ENCODE peak calls at places on chromosomes 6 and 20, in seven cellular contexts. L is type B pancreatic cell; Y is choroid plexus epithelial cell; S is body of pancreas; C is nephron progenitor cell; T is ascending aorta; U is CD8-positive, alpha-beta T cell. N is an unnamed sample.

GRCh38 chr6:44090465-44090864 is 36.8 kb downstream of the MRPL14 start:
- DNase-seq in S (no peak), T (no peak), C (no peak), Y (no peak), U (no peak), L (no peak), N (no peak)

GRCh38 chr6:43952746-43953145 is 174.5 kb downstream of the MRPL14 start:
- DNase-seq in L (no peak), S (peak), U (no peak), Y (peak), C (no peak), T (no peak), N (no peak)

GRCh38 chr20:38842558-38842981 is 37.1 kb downstream of the PPP1R16B start:
- DNase-seq in U (no peak), S (no peak), T (no peak), C (no peak), L (no peak), Y (no peak), N (no peak)

GRCh38 chr6:34982424-34982852 is 93.4 kb downstream of the ANKS1A start:
- DNase-seq in T (no peak), Y (peak), L (no peak), C (no peak), S (no peak), U (no peak), N (peak)

GRCh38 chr6:32689531-32690505 is 23.4 kb upstream of the HLA-DQB1 start:
- DNase-seq in C (no peak), L (no peak), U (no peak), S (no peak), T (no peak), Y (peak), N (no peak)

GRCh38 chr6:139732451-139732850 is 358.0 kb upstream of the CITED2 start:
- DNase-seq in Y (peak), C (no peak), T (no peak), L (no peak), S (no peak), U (no peak), N (no peak)

GRCh38 chr6:100370265-100370664 is 94.5 kb downstream of the SIM1 start:
- DNase-seq in S (no peak), C (no peak), T (no peak), U (no peak), Y (peak), L (no peak), N (peak)

GRCh38 chr6:133724726-133725125 is 164.2 kb upstream of the TCF21 start:
- DNase-seq in S (no peak), Y (peak), C (no peak), U (no peak), L (no peak), T (no peak), N (peak)

GRCh38 chr20:40323411-40323810 is 365.6 kb downstream of the MAFB start:
- DNase-seq in L (no peak), Y (peak), T (no peak), C (no peak), S (no peak), U (no peak), N (peak)

GRCh38 chr20:7161690-7162089 is 394.2 kb downstream of the BMP2 start:
- DNase-seq in L (no peak), C (no peak), S (no peak), T (no peak), U (no peak), Y (peak), N (peak)

GRCh38 chr6:73774311-73774766 is 78.3 kb downstream of the CD109 start:
- DNase-seq in C (no peak), Y (peak), T (no peak), L (no peak), S (no peak), U (no peak), N (peak)

GRCh38 chr20:24914388-24915241 is 34.5 kb upstream of the CST7 start:
- DNase-seq in L (peak), U (no peak), C (no peak), Y (no peak), T (no peak), S (no peak), N (no peak)

GRCh38 chr6:109174911-109175310 is 79.6 kb downstream of the CEP57L1 start:
- DNase-seq in C (no peak), U (no peak), L (no peak), S (no peak), T (no peak), Y (peak), N (no peak)

GRCh38 chr6:41042167-41042566 is at the start of gene TSPO2:
- DNase-seq in L (no peak), C (no peak), T (no peak), Y (no peak), U (no peak), S (no peak), N (no peak)

GRCh38 chr20:59668926-59669325 is 64.6 kb downstream of the PHACTR3 start:
- DNase-seq in T (no peak), C (no peak), Y (no peak), U (no peak), S (no peak), L (no peak), N (no peak)

GRCh38 chr6:38172739-38173415 is 353.4 kb downstream of the ZFAND3 start:
- DNase-seq in C (no peak), T (no peak), U (no peak), S (no peak), Y (no peak), L (no peak), N (no peak)

GRCh38 chr6:28296520-28297060 is 15.2 kb downstream of the PGBD1 start:
- DNase-seq in C (no peak), L (no peak), T (no peak), U (no peak), S (no peak), Y (no peak), N (no peak)

GRCh38 chr6:24205020-24205492 is 79.0 kb downstream of the NRSN1 start:
- DNase-seq in T (no peak), Y (peak), S (no peak), L (no peak), U (no peak), C (peak), N (peak)

GRCh38 chr20:48703107-48703506 is 124.7 kb downstream of the PREX1 start:
- DNase-seq in L (no peak), Y (no peak), C (no peak), T (peak), S (no peak), U (no peak), N (no peak)

GRCh38 chr20:44083220-44083933 is 103.6 kb downstream of the JPH2 start:
- DNase-seq in S (no peak), C (no peak), L (no peak), U (no peak), Y (peak), T (peak), N (no peak)

GRCh38 chr20:59784365-59785117 is 148.9 kb downstream of the SYCP2 start:
- DNase-seq in S (no peak), T (no peak), C (no peak), Y (no peak), L (no peak), U (no peak), N (no peak)

GRCh38 chr6:135600086-135600702 is 102.7 kb upstream of the AHI1 start:
- DNase-seq in U (no peak), C (no peak), L (no peak), S (no peak), T (no peak), Y (no peak), N (peak)

GRCh38 chr20:33554914-33555420 is 65.1 kb downstream of the CBFA2T2 start:
- DNase-seq in U (no peak), Y (peak), L (no peak), C (no peak), S (no peak), T (no peak), N (peak)

GRCh38 chr6:105275542-105275941 is 95.7 kb upstream of the POPDC3 start:
- DNase-seq in U (no peak), S (no peak), T (no peak), L (no peak), Y (no peak), C (no peak), N (no peak)

GRCh38 chr20:17161661-17162410 is 65.0 kb upstream of the PCSK2 start:
- DNase-seq in Y (no peak), T (no peak), S (no peak), L (no peak), U (no peak), C (no peak), N (peak)

GRCh38 chr20:58457083-58457680 is 58.0 kb downstream of the APCDD1L start:
- DNase-seq in S (no peak), C (no peak), L (no peak), Y (peak), U (no peak), T (no peak), N (no peak)

GRCh38 chr20:42775037-42775436 is 414.7 kb downstream of the PTPRT start:
- DNase-seq in L (no peak), Y (no peak), T (no peak), S (no peak), C (no peak), U (no peak), N (no peak)

GRCh38 chr6:2103644-2104523 is 141.5 kb downstream of the GMDS start:
- DNase-seq in U (no peak), C (no peak), S (no peak), Y (peak), L (no peak), T (peak), N (peak)

GRCh38 chr6:87366428-87366827 is 21.8 kb downstream of the C6orf163 start:
- DNase-seq in U (no peak), S (no peak), T (no peak), C (no peak), Y (no peak), L (no peak), N (no peak)

GRCh38 chr6:143965503-143966171 is 42.4 kb downstream of the PLAGL1 start:
- DNase-seq in T (no peak), Y (peak), S (no peak), C (no peak), U (no peak), L (no peak), N (no peak)

GRCh38 chr20:24983896-24984295 is 8.7 kb downstream of the APMAP start:
- DNase-seq in Y (no peak), U (no peak), L (peak), S (no peak), T (peak), C (no peak), N (no peak)

GRCh38 chr6:125808591-125808990 is 17.8 kb downstream of the NCOA7 start:
- DNase-seq in U (no peak), C (no peak), L (no peak), Y (no peak), S (no peak), T (no peak), N (no peak)

GRCh38 chr6:68473433-68474210 is 161.5 kb upstream of the ADGRB3 start:
- DNase-seq in T (no peak), S (no peak), L (no peak), Y (peak), C (no peak), U (no peak), N (peak)

GRCh38 chr20:32344835-32345506 is 13.2 kb upstream of the ASXL1 start:
- DNase-seq in T (no peak), C (no peak), L (no peak), U (no peak), Y (no peak), S (no peak), N (peak)

GRCh38 chr6:157528931-157529653 is 148.1 kb downstream of the ZDHHC14 start:
- DNase-seq in S (no peak), C (peak), Y (peak), U (no peak), T (no peak), L (no peak), N (peak)

GRCh38 chr6:30071858-30072257 is 3.7 kb downstream of the RNF39 start:
- DNase-seq in L (no peak), C (no peak), S (no peak), T (no peak), Y (no peak), U (no peak), N (no peak)
- TF ChIP-seq CTCF in L (no peak), C (no peak), S (no peak), T (no peak), Y (no peak), U (no peak), N (no peak)

GRCh38 chr20:53040678-53041674 is 68.8 kb downstream of the TSHZ2 start:
- DNase-seq in U (no peak), Y (no peak), C (no peak), T (peak), S (peak), L (no peak), N (peak)
- TF ChIP-seq CTCF in U (no peak), Y (no peak), C (no peak), T (no peak), S (no peak), L (no peak), N (no peak)

GRCh38 chr6:116444575-116444974 is 16.6 kb upstream of the CALHM6 start:
- DNase-seq in Y (no peak), S (no peak), C (no peak), U (no peak), T (no peak), L (no peak), N (no peak)

GRCh38 chr6:116443105-116443504 is 18.1 kb upstream of the CALHM6 start:
- DNase-seq in S (no peak), T (no peak), U (no peak), L (no peak), C (no peak), Y (no peak), N (no peak)

GRCh38 chr6:116446399-116446798 is 14.8 kb upstream of the CALHM6 start:
- DNase-seq in L (no peak), S (no peak), T (no peak), C (no peak), Y (peak), U (no peak), N (no peak)

GRCh38 chr6:116444991-116445566 is 16.1 kb upstream of the CALHM6 start:
- DNase-seq in T (no peak), Y (peak), U (no peak), S (no peak), C (no peak), L (no peak), N (no peak)

DNA sequence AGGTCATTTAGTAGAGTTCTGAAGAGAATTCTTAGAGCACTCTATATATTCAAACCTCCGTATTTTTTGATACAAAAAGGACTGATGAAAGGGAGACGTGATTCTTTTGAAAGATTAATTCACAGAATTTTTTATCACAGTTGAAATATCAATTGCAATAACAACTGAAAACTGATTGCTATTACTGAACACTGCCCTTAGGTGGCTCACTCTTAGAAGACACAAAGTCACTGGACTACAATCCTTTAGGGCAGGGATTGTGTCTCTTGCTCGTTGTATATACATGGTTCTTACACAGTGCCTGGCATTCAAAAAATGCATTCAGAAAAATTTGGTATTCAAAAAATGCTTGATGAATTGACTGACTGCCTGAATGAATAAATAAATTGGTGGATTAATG is 17.1 kb upstream of the CALHM6 start:
- DNase-seq in S (no peak), T (no peak), Y (peak), U (no peak), L (no peak), C (no peak), N (peak)
- TF ChIP-seq CTCF in S (no peak), T (peak), Y (peak), U (peak), L (peak), C (peak), N (peak)

GRCh38 chr20:63279931-63280330 is 7.3 kb downstream of the ARFGAP1 start:
- DNase-seq in L (no peak), U (no peak), Y (no peak), T (no peak), S (no peak), C (no peak), N (no peak)

GRCh38 chr20:63281741-63282665 is 9.4 kb downstream of the ARFGAP1 start:
- DNase-seq in T (no peak), L (no peak), S (no peak), C (no peak), U (no peak), Y (no peak), N (no peak)

GRCh38 chr20:63280371-63280770 is 7.8 kb downstream of the ARFGAP1 start:
- DNase-seq in Y (no peak), U (no peak), L (no peak), S (no peak), T (no peak), C (no peak), N (no peak)

GRCh38 chr20:63282946-63283345 is 10.0 kb upstream of the COL20A1 start:
- DNase-seq in C (no peak), S (no peak), U (no peak), Y (no peak), T (no peak), L (no peak), N (no peak)

GRCh38 chr20:63280929-63281545 is 8.4 kb downstream of the ARFGAP1 start:
- DNase-seq in U (no peak), Y (no peak), L (no peak), C (no peak), S (no peak), T (no peak), N (no peak)
- TF ChIP-seq CTCF in U (no peak), Y (peak), L (peak), C (peak), S (no peak), T (no peak), N (peak)

GRCh38 chr6:97068211-97068610 is 143.7 kb downstream of the KLHL32 start:
- DNase-seq in S (no peak), T (no peak), Y (peak), L (no peak), C (peak), U (no peak), N (peak)
- TF ChIP-seq CTCF in S (peak), T (peak), Y (peak), L (peak), C (peak), U (peak), N (peak)

GRCh38 chr6:70371454-70372105 is 41.7 kb upstream of the FAM135A start:
- DNase-seq in S (no peak), Y (peak), C (no peak), L (no peak), U (no peak), T (no peak), N (peak)
- TF ChIP-seq CTCF in S (peak), Y (peak), C (peak), L (peak), U (peak), T (peak), N (peak)

GRCh38 chr6:33702345-33702977 is 9.0 kb downstream of the UQCC2 start:
- DNase-seq in U (no peak), S (peak), Y (peak), L (no peak), T (no peak), C (no peak), N (peak)

GRCh38 chr6:33698494-33698893 is 13.0 kb downstream of the UQCC2 start:
- DNase-seq in T (no peak), C (no peak), U (no peak), L (no peak), S (no peak), Y (no peak), N (no peak)

GRCh38 chr6:33699739-33700138 is 11.8 kb downstream of the UQCC2 start:
- DNase-seq in T (no peak), C (no peak), Y (no peak), L (no peak), S (no peak), U (no peak), N (no peak)

GRCh38 chr6:33699131-33699530 is 12.4 kb downstream of the UQCC2 start:
- DNase-seq in Y (no peak), L (no peak), U (no peak), S (no peak), C (no peak), T (no peak), N (no peak)

DNA sequence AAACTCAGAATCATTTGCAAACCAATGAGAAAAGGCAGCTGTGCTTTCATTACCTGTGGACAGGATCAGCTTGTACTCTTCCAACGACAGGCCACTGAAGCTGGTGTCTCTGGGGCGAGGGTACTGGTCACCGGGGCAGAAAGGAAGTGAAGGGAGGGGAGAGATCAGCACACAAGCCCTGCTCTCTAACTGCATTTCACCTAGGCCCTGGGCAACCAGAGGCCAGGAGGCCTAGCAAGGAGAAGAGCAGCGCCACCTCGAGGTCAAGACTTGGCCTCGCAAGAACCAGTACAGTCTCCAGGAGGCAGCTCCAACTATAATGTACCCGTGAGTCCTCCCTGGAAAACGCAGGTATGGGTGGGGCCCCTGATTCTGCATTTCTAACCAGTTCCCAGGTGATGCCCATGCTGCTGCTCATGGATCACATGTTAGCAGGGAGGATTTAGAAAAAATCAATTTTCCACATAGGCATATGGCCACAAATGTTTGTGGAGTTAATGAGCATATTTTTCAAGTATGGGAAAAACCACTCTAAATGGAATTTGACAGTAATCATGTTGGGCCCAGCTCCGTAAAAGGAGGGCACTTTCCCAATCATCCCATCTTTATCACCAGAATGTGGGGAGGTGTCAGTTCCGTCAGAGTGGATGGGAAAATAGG is 11.0 kb downstream of the UQCC2 start:
- DNase-seq in T (peak), S (peak), Y (peak), L (no peak), U (peak), C (peak), N (peak)
- TF ChIP-seq CTCF in T (peak), S (peak), Y (peak), L (peak), U (peak), C (peak), N (peak)

GRCh38 chr6:90368601-90369000 is 72.0 kb upstream of the BACH2 start:
- DNase-seq in U (no peak), T (no peak), Y (peak), L (no peak), C (no peak), S (no peak), N (no peak)
- TF ChIP-seq CTCF in U (no peak), T (no peak), Y (no peak), L (no peak), C (no peak), S (no peak), N (no peak)

GRCh38 chr20:2757001-2757400 is 43.4 kb downstream of the CPXM1 start:
- DNase-seq in S (no peak), U (no peak), Y (no peak), L (no peak), T (peak), C (no peak), N (no peak)

GRCh38 chr20:2757969-2758368 is 42.5 kb downstream of the CPXM1 start:
- DNase-seq in S (no peak), C (no peak), U (no peak), L (no peak), Y (no peak), T (peak), N (no peak)

GRCh38 chr20:2755451-2756055 is 44.9 kb downstream of the CPXM1 start:
- DNase-seq in T (peak), C (no peak), U (no peak), L (no peak), Y (no peak), S (no peak), N (no peak)

GRCh38 chr20:2754426-2754825 is 46.0 kb downstream of the CPXM1 start:
- DNase-seq in L (no peak), S (no peak), C (no peak), T (peak), Y (no peak), U (no peak), N (no peak)

DNA sequence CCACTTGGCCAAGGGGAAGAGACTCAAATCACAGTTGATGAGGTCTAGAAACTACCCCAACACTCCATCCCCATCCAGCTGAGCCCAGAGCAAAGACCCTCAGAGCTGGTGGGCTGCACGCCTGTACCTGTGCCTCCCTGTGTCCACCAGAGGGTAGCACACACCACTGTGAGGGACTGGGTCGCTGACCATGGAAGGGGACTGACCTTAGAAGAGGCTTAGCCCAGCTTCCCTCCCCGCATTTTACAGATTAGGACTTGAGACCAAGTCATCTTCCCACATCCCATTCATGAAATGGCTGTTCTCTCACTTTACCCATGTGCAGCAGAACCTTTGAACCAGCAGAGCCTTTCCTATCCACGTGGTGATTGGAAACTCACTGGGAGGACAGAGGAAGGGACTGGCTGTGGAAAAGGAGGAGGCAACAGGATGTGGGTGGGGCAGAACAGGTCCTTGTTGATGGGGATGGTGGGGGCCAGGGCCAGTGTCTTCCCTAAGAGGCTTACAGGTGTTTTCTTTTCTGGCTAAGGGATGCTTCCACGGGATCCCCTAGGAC is 44.3 kb downstream of the CPXM1 start:
- DNase-seq in U (no peak), T (peak), S (no peak), C (peak), L (no peak), Y (peak), N (no peak)
- TF ChIP-seq CTCF in U (no peak), T (no peak), S (peak), C (peak), L (peak), Y (peak), N (peak)